ENCODE peak calls at places on chromosomes 12 and 14, in six cellular contexts. S is nucleus accumbens; E is EH; O is NCI-H187; U is effector memory CD8-positive, alpha-beta T cell; W is T-helper 2 cell. R is an unnamed sample.

GRCh38 chr14:76430475-76430980 is 54.6 kb downstream of the ESRRB start:
- DNase-seq in S (no peak), E (no peak), O (no peak), U (no peak), W (no peak), R (no peak)

GRCh38 chr14:32677381-32677780 is 261.3 kb upstream of the NPAS3 start:
- DNase-seq in S (no peak), E (no peak), O (no peak), U (no peak), W (no peak), R (no peak)

GRCh38 chr14:90500665-90501370 is 104.0 kb downstream of the CALM1 start:
- DNase-seq in S (no peak), E (no peak), O (no peak), U (no peak), W (no peak), R (no peak)

GRCh38 chr14:62592877-62593276 is 452.4 kb downstream of the KCNH5 start:
- DNase-seq in S (no peak), E (no peak), O (no peak), U (no peak), W (no peak), R (no peak)

GRCh38 chr12:44852483-44852882 is 23.6 kb downstream of the NELL2 start:
- DNase-seq in S (no peak), E (no peak), O (no peak), U (no peak), W (no peak), R (no peak)

GRCh38 chr14:50452285-50452684 is 55.6 kb upstream of the CDKL1 start:
- DNase-seq in S (no peak), E (peak), O (no peak), U (no peak), W (no peak), R (no peak)

GRCh38 chr12:107484219-107484618 is 201.4 kb upstream of the PWP1 start:
- DNase-seq in S (no peak), E (no peak), O (no peak), U (no peak), W (no peak), R (no peak)

GRCh38 chr12:89383235-89384049 is 31.1 kb upstream of the DUSP6 start:
- DNase-seq in S (no peak), E (peak), O (no peak), U (no peak), W (no peak), R (no peak)

GRCh38 chr12:68350753-68351152 is 18.6 kb upstream of the MDM1 start:
- DNase-seq in S (no peak), E (peak), O (no peak), U (no peak), W (no peak), R (no peak)

GRCh38 chr14:53957739-53958138 is 1.1 kb upstream of the BMP4 start:
- DNase-seq in S (no peak), E (no peak), O (no peak), U (no peak), W (no peak), R (no peak)

GRCh38 chr14:67426983-67427601 is 15.1 kb upstream of the PLEK2 start:
- DNase-seq in S (peak), E (peak), O (peak), U (peak), W (peak), R (peak)

GRCh38 chr12:70849265-70849960 is 71.1 kb downstream of the PTPRR start:
- DNase-seq in S (no peak), E (peak), O (no peak), U (no peak), W (no peak), R (no peak)

GRCh38 chr14:94768521-94769412 is 1.1 kb downstream of the GSC start:
- DNase-seq in S (no peak), E (no peak), O (no peak), U (peak), W (peak), R (no peak)

R was measured in lung.